ENCODE peak calls at places on chromosomes 4 and X, in eight cellular contexts. T, Y, F, D, G, L, M and E are unnamed samples.

GRCh38 chrX:52355108-52355507 is 13.7 kb upstream of the XAGE2 start:
- DNase-seq in L (no peak), Y (no peak), T (no peak), M (no peak), G (no peak), D (no peak), F (no peak), E (no peak)

GRCh38 chrX:20372533-20372932 is 105.8 kb upstream of the RPS6KA3 start:
- DNase-seq in D (no peak), M (no peak), Y (peak), T (no peak), G (no peak), F (no peak), L (no peak), E (no peak)

GRCh38 chr4:158656439-158656838 is 15.2 kb downstream of the C4orf46 start:
- DNase-seq in Y (no peak), F (no peak), M (no peak), L (no peak), T (no peak), D (no peak), G (no peak), E (no peak)

GRCh38 chr4:7210818-7211217 is 18.5 kb downstream of the SORCS2 start:
- DNase-seq in T (peak), G (no peak), F (no peak), Y (peak), L (no peak), M (no peak), D (no peak), E (peak)

GRCh38 chr4:118711047-118711446 is 25.9 kb downstream of the METTL14 start:
- DNase-seq in F (no peak), M (no peak), G (no peak), D (no peak), L (no peak), T (no peak), Y (no peak), E (no peak)

GRCh38 chr4:134544303-134544761 is 342.7 kb upstream of the PABPC4L start:
- DNase-seq in D (peak), T (peak), F (peak), M (no peak), Y (no peak), L (peak), G (peak), E (no peak)

GRCh38 chrX:37846934-37847732 is at the start of gene DYNLT3:
- DNase-seq in G (peak), Y (peak), F (peak), T (no peak), L (peak), D (peak), M (peak), E (no peak)

GRCh38 chrX:68936608-68937007 is 107.8 kb downstream of the EFNB1 start:
- DNase-seq in G (no peak), L (no peak), M (no peak), F (no peak), T (peak), D (peak), Y (peak), E (peak)

GRCh38 chr4:76748649-76749048 is 149.3 kb downstream of the SOWAHB start:
- DNase-seq in Y (peak), F (peak), M (no peak), T (no peak), G (no peak), D (peak), L (peak), E (no peak)

GRCh38 chrX:68676340-68676739 is 28.9 kb downstream of the STARD8 start:
- DNase-seq in Y (no peak), F (no peak), D (no peak), M (no peak), L (no peak), G (no peak), T (no peak), E (no peak)

GRCh38 chr4:153138736-153139135 is 65.5 kb upstream of the TRIM2 start:
- DNase-seq in Y (no peak), G (no peak), D (no peak), L (no peak), T (no peak), F (no peak), M (no peak), E (no peak)

GRCh38 chrX:131827935-131828334 is 195.2 kb upstream of the STK26 start:
- DNase-seq in M (no peak), Y (peak), L (no peak), T (no peak), D (no peak), F (peak), G (no peak), E (no peak)

GRCh38 chr4:44869222-44869882 is 143.0 kb upstream of the GNPDA2 start:
- DNase-seq in T (no peak), F (no peak), D (no peak), L (no peak), G (no peak), Y (no peak), M (no peak), E (no peak)

GRCh38 chr4:48968814-48969213 is 17.3 kb upstream of the CWH43 start:
- DNase-seq in F (no peak), M (no peak), D (no peak), T (no peak), Y (peak), L (no peak), G (no peak), E (peak)

GRCh38 chrX:130974323-130974722 is 71.3 kb upstream of the ENOX2 start:
- DNase-seq in M (no peak), L (no peak), T (no peak), G (no peak), Y (peak), D (no peak), F (no peak), E (peak)

GRCh38 chrX:105651052-105651451 is 171.3 kb upstream of the NRK start:
- DNase-seq in T (no peak), Y (peak), F (no peak), M (no peak), D (no peak), G (no peak), L (no peak), E (no peak)

GRCh38 chrX:40552768-40553167 is 28.0 kb upstream of the ATP6AP2 start:
- DNase-seq in Y (peak), G (no peak), D (no peak), M (no peak), T (no peak), F (peak), L (no peak), E (no peak)

GRCh38 chr4:152100378-152101201 is 339.8 kb upstream of the GATB start:
- DNase-seq in D (no peak), G (no peak), Y (no peak), M (peak), T (no peak), F (no peak), L (no peak), E (no peak)

GRCh38 chr4:82372874-82373815 is 646 bp downstream of the HNRNPD start:
- DNase-seq in Y (peak), T (no peak), L (peak), M (peak), D (peak), G (peak), F (peak), E (no peak)

GRCh38 chr4:137610960-137611359 is 78.7 kb upstream of the PCDH18 start:
- DNase-seq in M (no peak), G (no peak), D (peak), F (no peak), T (no peak), Y (peak), L (no peak), E (no peak)

GRCh38 chr4:156779774-156780173 is 191.8 kb downstream of the PDGFC start:
- DNase-seq in D (no peak), M (no peak), T (peak), F (no peak), Y (peak), L (no peak), G (no peak), E (no peak)

GRCh38 chr4:5874811-5875465 is 17.9 kb downstream of the CRMP1 start:
- DNase-seq in M (no peak), Y (peak), D (no peak), F (no peak), T (peak), L (no peak), G (no peak), E (peak)

GRCh38 chr4:55214172-55214571 is 88.8 kb upstream of the KDR start:
- DNase-seq in Y (peak), M (no peak), F (peak), L (no peak), D (no peak), T (no peak), G (no peak), E (no peak)